ENCODE peak calls at places on chromosomes 5 and 9, in nine cellular contexts. Y, N, D, W, O, A, S, P and C are unnamed samples. For H3K36me3, the result is how much of the 10 kb centered on the place peaks cover.

GRCh38 chr9:82273121-82273520 is 284.5 kb downstream of the SPATA31D1 start:
- DNase-seq in Y (no peak), N (no peak), D (no peak), W (no peak), O (peak), A (no peak), S (no peak), P (no peak), C (no peak)

GRCh38 chr9:108300296-108301287 is 555.2 kb downstream of the ACTL7B start:
- DNase-seq in Y (no peak), N (no peak), D (no peak), W (no peak), O (no peak), A (no peak), S (no peak), P (no peak), C (no peak)

GRCh38 chr9:2015581-2016410 is 649 bp downstream of the SMARCA2 start:
- DNase-seq in Y (peak), N (peak), D (peak), W (no peak), O (peak), A (peak), S (peak), P (peak), C (peak)

GRCh38 chr9:114549677-114550330 is 37.8 kb upstream of the ATP6V1G1 start:
- DNase-seq in Y (no peak), N (no peak), D (no peak), W (no peak), O (no peak), A (no peak), S (no peak), P (no peak), C (no peak)

GRCh38 chr5:102865171-102865509 is 110.0 kb downstream of the PAM start:
- DNase-seq in Y (no peak), N (no peak), D (no peak), W (no peak), O (peak), A (no peak), S (no peak), P (no peak), C (no peak)

GRCh38 chr9:19481471-19481870 is 72.7 kb downstream of the ACER2 start:
- DNase-seq in Y (no peak), N (no peak), D (peak), W (no peak), O (no peak), A (no peak), S (no peak), P (no peak), C (no peak)

GRCh38 chr9:108057421-108058136 is 568.0 kb upstream of the KLF4 start:
- DNase-seq in Y (no peak), N (no peak), D (no peak), W (no peak), O (peak), A (peak), S (peak), P (no peak), C (no peak)

GRCh38 chr5:6117212-6117611 is 261.1 kb downstream of the MED10 start:
- DNase-seq in Y (no peak), N (no peak), D (no peak), W (no peak), O (no peak), A (no peak), S (no peak), P (no peak), C (no peak)

GRCh38 chr9:76417394-76417793 is 23.2 kb upstream of the RFK start:
- DNase-seq in Y (no peak), N (no peak), D (no peak), W (no peak), O (no peak), A (no peak), S (no peak), P (no peak), C (no peak)

GRCh38 chr5:88727705-88728313 is 155.2 kb downstream of the MEF2C start:
- DNase-seq in Y (no peak), N (no peak), D (no peak), W (no peak), O (peak), A (no peak), S (no peak), P (no peak), C (no peak)

GRCh38 chr9:86064220-86064619 is 35.1 kb downstream of the GOLM1 start:
- DNase-seq in Y (no peak), N (no peak), D (no peak), W (no peak), O (no peak), A (no peak), S (peak), P (no peak), C (no peak)

GRCh38 chr5:180193749-180194375 is 15.1 kb downstream of the RASGEF1C start:
- DNase-seq in Y (no peak), N (no peak), D (no peak), W (no peak), O (no peak), A (no peak), S (no peak), P (no peak), C (no peak)

GRCh38 chr9:71812385-71812784 is 44.1 kb upstream of the CEMIP2 start:
- DNase-seq in Y (no peak), N (no peak), D (peak), W (no peak), O (no peak), A (peak), S (peak), P (no peak), C (no peak)

GRCh38 chr5:72523960-72524582 is 16.9 kb upstream of the ZNF366 start:
- DNase-seq in Y (no peak), N (peak), D (no peak), W (peak), O (peak), A (no peak), S (peak), P (no peak), C (peak)

GRCh38 chr5:1512541-1513291 is 11.0 kb downstream of the LPCAT1 start:
- DNase-seq in Y (no peak), N (peak), D (peak), W (no peak), O (no peak), A (peak), S (peak), P (peak), C (peak)

GRCh38 chr5:168881427-168882149 is 302.4 kb upstream of the PANK3 start:
- DNase-seq in Y (peak), N (no peak), D (no peak), W (no peak), O (no peak), A (no peak), S (no peak), P (no peak), C (peak)

GRCh38 chr5:124661317-124662141 is 84.9 kb downstream of the ZNF608 start:
- DNase-seq in Y (no peak), N (no peak), D (no peak), W (no peak), O (peak), A (no peak), S (peak), P (no peak), C (peak)

GRCh38 chr5:108797986-108798385 is 50.3 kb downstream of the FER start:
- DNase-seq in Y (no peak), N (no peak), D (no peak), W (no peak), O (no peak), A (no peak), S (no peak), P (no peak), C (no peak)

GRCh38 chr9:121434946-121435345 is 64.7 kb downstream of the GGTA1 start:
- DNase-seq in Y (no peak), N (no peak), D (no peak), W (no peak), O (peak), A (no peak), S (no peak), P (no peak), C (no peak)

GRCh38 chr5:76473676-76474075 is 70.6 kb downstream of the IQGAP2 start:
- DNase-seq in Y (no peak), N (no peak), D (no peak), W (no peak), O (no peak), A (no peak), S (no peak), P (no peak), C (no peak)

GRCh38 chr9:19198406-19198805 is 32.1 kb upstream of the DENND4C start:
- DNase-seq in Y (no peak), N (no peak), D (no peak), W (no peak), O (no peak), A (no peak), S (no peak), P (no peak), C (no peak)

GRCh38 chr9:98428452-98428851 is 173.0 kb upstream of the TBC1D2 start:
- DNase-seq in Y (no peak), N (no peak), D (no peak), W (no peak), O (no peak), A (no peak), S (no peak), P (no peak), C (no peak)

GRCh38 chr9:37464426-37465248 is 613 bp downstream of the ZBTB5 start:
- DNase-seq in Y (no peak), N (no peak), D (peak), W (peak), O (peak), A (peak), S (peak), P (peak), C (no peak)

GRCh38 chr9:76379494-76379893 is 14.7 kb downstream of the RFK start:
- DNase-seq in Y (no peak), N (no peak), D (no peak), W (no peak), O (peak), A (no peak), S (peak), P (no peak), C (no peak)

GRCh38 chr5:107670028-107670926 is 460 bp downstream of the EFNA5 start:
- DNase-seq in Y (peak), N (peak), D (peak), W (no peak), O (no peak), A (no peak), S (peak), P (peak), C (peak)

GRCh38 chr5:159628703-159629102 is 287.6 kb upstream of the ADRA1B start:
- DNase-seq in Y (no peak), N (no peak), D (no peak), W (no peak), O (no peak), A (no peak), S (no peak), P (no peak), C (no peak)

GRCh38 chr5:113612060-113612496 is 98.6 kb downstream of the YTHDC2 start:
- DNase-seq in Y (peak), N (no peak), D (no peak), W (no peak), O (peak), A (no peak), S (no peak), P (no peak), C (no peak)

GRCh38 chr5:179616002-179616594 is 7.4 kb downstream of the HNRNPH1 start:
- DNase-seq in Y (no peak), N (no peak), D (no peak), W (no peak), O (no peak), A (no peak), S (no peak), P (no peak), C (no peak)

GRCh38 chr9:134557331-134557730 is 84.3 kb upstream of the COL5A1 start:
- DNase-seq in Y (no peak), N (no peak), D (no peak), W (no peak), O (no peak), A (no peak), S (no peak), P (no peak), C (no peak)

GRCh38 chr5:124180523-124181461 is 565.6 kb downstream of the ZNF608 start:
- DNase-seq in Y (no peak), N (no peak), D (no peak), W (no peak), O (no peak), A (no peak), S (no peak), P (no peak), C (no peak)

GRCh38 chr9:88694625-88695024 is 159.6 kb downstream of the NXNL2 start:
- DNase-seq in Y (no peak), N (no peak), D (peak), W (no peak), O (no peak), A (no peak), S (no peak), P (no peak), C (no peak)

GRCh38 chr5:103259705-103260355 is 1.3 kb downstream of the MACIR start:
- DNase-seq in Y (no peak), N (no peak), D (no peak), W (no peak), O (peak), A (no peak), S (no peak), P (no peak), C (no peak)

GRCh38 chr5:60257852-60258251 is 364.3 kb upstream of the PDE4D start:
- DNase-seq in Y (no peak), N (no peak), D (no peak), W (no peak), O (no peak), A (no peak), S (no peak), P (peak), C (no peak)

GRCh38 chr5:91006708-91007107 is 376.4 kb downstream of the ARRDC3 start:
- DNase-seq in Y (no peak), N (no peak), D (no peak), W (no peak), O (no peak), A (no peak), S (peak), P (no peak), C (no peak)

GRCh38 chr5:168609806-168610482 is 30.8 kb upstream of the PANK3 start:
- DNase-seq in Y (no peak), N (no peak), D (no peak), W (no peak), O (no peak), A (no peak), S (no peak), P (no peak), C (no peak)

GRCh38 chr5:10354048-10354872 is 765 bp downstream of the MARCHF6 start:
- DNase-seq in Y (no peak), N (peak), D (peak), W (no peak), O (no peak), A (peak), S (peak), P (peak), C (peak)

GRCh38 chr5:126615286-126615685 is 14.5 kb downstream of the PHAX start:
- DNase-seq in Y (no peak), N (peak), D (no peak), W (no peak), O (no peak), A (no peak), S (no peak), P (no peak), C (no peak)
- TF ChIP-seq CTCF in Y (no peak), N (peak), D (no peak), W (no peak), O (no peak), A (no peak), S (no peak), P (no peak), C (no peak)

GRCh38 chr5:140502834-140503233 is 44.6 kb upstream of the EIF4EBP3 start:
- DNase-seq in Y (no peak), N (no peak), D (no peak), W (no peak), O (no peak), A (no peak), S (no peak), P (no peak), C (no peak)

GRCh38 chr5:140497897-140498296 is 49.6 kb upstream of the EIF4EBP3 start:
- DNase-seq in Y (no peak), N (no peak), D (no peak), W (no peak), O (no peak), A (no peak), S (peak), P (no peak), C (no peak)
- H3K36me3 ChIP-seq in Y (under half), N (under half), D (under half), W (under half), O (under half), A (under half), S (under half), P (half or more), C (under half)

GRCh38 chr5:93022211-93022610 is 558.8 kb downstream of the NR2F1-AS1 start:
- DNase-seq in Y (no peak), N (no peak), D (no peak), W (no peak), O (no peak), A (no peak), S (no peak), P (no peak), C (no peak)

GRCh38 chr5:93018461-93018860 is 562.6 kb downstream of the NR2F1-AS1 start:
- DNase-seq in Y (no peak), N (no peak), D (no peak), W (no peak), O (peak), A (no peak), S (no peak), P (no peak), C (no peak)

GRCh38 chr5:93019896-93020295 is 561.1 kb downstream of the NR2F1-AS1 start:
- DNase-seq in Y (no peak), N (no peak), D (no peak), W (no peak), O (no peak), A (no peak), S (no peak), P (no peak), C (peak)

GRCh38 chr5:93022770-93023169 is 558.2 kb downstream of the NR2F1-AS1 start:
- DNase-seq in Y (no peak), N (no peak), D (no peak), W (no peak), O (peak), A (no peak), S (no peak), P (no peak), C (no peak)

DNA sequence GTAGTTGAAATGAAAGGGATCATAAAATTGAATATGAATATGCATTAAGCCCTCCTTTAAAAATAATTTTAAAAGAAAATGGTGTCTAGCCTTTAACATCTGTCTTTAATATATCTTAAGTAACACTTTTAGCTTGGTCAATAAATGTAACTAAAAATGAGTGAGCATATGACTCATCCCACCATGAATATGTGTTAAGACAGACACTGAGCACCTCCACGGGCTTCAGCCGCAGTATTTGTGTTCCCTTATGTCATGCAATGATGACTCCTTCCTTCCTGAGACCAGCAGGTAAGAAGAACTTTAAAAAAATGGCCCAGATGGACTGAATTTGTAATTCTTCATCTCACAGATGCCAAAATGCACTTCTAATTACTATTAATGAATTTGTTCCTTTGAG is 563.2 kb downstream of the NR2F1-AS1 start:
- DNase-seq in Y (no peak), N (no peak), D (no peak), W (no peak), O (peak), A (no peak), S (no peak), P (no peak), C (no peak)
- TF ChIP-seq CTCF in Y (no peak), N (no peak), D (no peak), W (no peak), O (no peak), A (no peak), S (no peak), P (no peak), C (no peak)

GRCh38 chr9:136391737-136392537 is 8.0 kb downstream of the SNAPC4 start:
- DNase-seq in Y (no peak), N (no peak), D (no peak), W (no peak), O (no peak), A (no peak), S (no peak), P (no peak), C (no peak)

GRCh38 chr9:136392538-136393449 is 7.2 kb downstream of the SNAPC4 start:
- DNase-seq in Y (no peak), N (no peak), D (no peak), W (no peak), O (no peak), A (no peak), S (no peak), P (no peak), C (no peak)

GRCh38 chr9:136386018-136386417 is 12.5 kb upstream of the CARD9 start:
- DNase-seq in Y (no peak), N (no peak), D (no peak), W (no peak), O (no peak), A (no peak), S (no peak), P (no peak), C (no peak)

GRCh38 chr9:136387217-136387616 is 12.8 kb downstream of the SNAPC4 start:
- DNase-seq in Y (no peak), N (no peak), D (no peak), W (no peak), O (no peak), A (no peak), S (no peak), P (no peak), C (no peak)

GRCh38 chr9:136389396-136389795 is 10.6 kb downstream of the SNAPC4 start:
- DNase-seq in Y (no peak), N (no peak), D (no peak), W (no peak), O (no peak), A (no peak), S (no peak), P (no peak), C (no peak)
- H3K36me3 ChIP-seq in Y (under half), N (under half), D (half or more), W (under half), O (under half), A (half or more), S (under half), P (half or more), C (half or more)

GRCh38 chr5:81204205-81204604 is 28.9 kb upstream of the CKMT2 start:
- DNase-seq in Y (no peak), N (no peak), D (no peak), W (no peak), O (no peak), A (no peak), S (no peak), P (no peak), C (no peak)

GRCh38 chr5:81205058-81205457 is 28.1 kb upstream of the CKMT2 start:
- DNase-seq in Y (no peak), N (no peak), D (no peak), W (no peak), O (no peak), A (no peak), S (no peak), P (no peak), C (no peak)

GRCh38 chr5:81208904-81209303 is 24.2 kb upstream of the CKMT2 start:
- DNase-seq in Y (no peak), N (no peak), D (no peak), W (no peak), O (peak), A (no peak), S (no peak), P (no peak), C (no peak)

GRCh38 chr5:81209386-81209785 is 23.7 kb upstream of the CKMT2 start:
- DNase-seq in Y (no peak), N (no peak), D (no peak), W (no peak), O (no peak), A (no peak), S (no peak), P (no peak), C (no peak)

DNA sequence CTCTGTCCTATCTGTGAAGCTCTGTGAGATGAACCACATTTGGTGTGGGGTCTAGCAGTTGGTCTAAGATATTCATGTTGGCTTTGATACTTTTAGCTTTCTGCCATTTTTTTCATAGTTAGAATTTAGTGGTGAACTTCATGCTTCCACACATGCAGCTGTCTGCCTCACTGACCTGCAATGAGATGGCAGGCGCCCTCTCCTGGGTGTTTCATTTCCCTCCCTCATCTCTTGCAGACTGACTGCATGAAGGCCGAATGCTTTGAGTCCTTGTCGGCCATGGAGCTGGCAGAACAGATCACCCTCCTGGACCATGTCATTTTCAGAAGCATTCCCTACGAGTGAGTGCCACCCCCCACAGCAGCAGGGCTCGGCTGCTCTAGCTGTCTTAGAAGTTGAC is 26.1 kb upstream of the CKMT2 start:
- DNase-seq in Y (no peak), N (no peak), D (no peak), W (no peak), O (peak), A (no peak), S (no peak), P (no peak), C (no peak)
- TF ChIP-seq CTCF in Y (peak), N (peak), D (no peak), W (peak), O (peak), A (no peak), S (no peak), P (no peak), C (peak)

DNA sequence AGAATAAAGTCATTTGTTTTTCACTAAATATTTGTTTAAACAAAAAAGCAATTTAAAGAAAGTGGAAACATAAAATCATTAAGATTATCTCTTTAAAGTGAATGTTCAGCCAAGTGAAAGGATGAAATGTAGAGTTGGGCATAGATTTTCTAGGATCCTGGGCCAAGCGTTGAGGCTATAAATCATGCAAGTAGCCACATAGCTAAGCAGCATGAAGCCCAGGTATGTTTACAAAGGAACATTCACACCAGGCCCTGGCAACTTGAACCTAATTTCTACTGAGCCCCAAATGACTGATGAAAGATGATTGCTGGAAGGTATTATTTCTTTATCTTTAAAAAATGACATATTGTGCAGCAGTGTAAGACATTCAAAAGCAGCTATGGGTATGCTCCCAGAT is 461.9 kb downstream of the MAT2B start:
- DNase-seq in Y (no peak), N (no peak), D (no peak), W (no peak), O (no peak), A (no peak), S (no peak), P (no peak), C (no peak)
- H3K36me3 ChIP-seq in Y (under half), N (under half), D (under half), W (under half), O (under half), A (under half), S (under half), P (under half), C (under half)